ENCODE peak calls at places on chromosome 16, in seven cellular contexts. N is tibial nerve; M is gastrocnemius medialis; U is CD8-positive, alpha-beta memory T cell; P is heart right ventricle; L is CD8-positive, alpha-beta T cell; T is mesenchymal stem cell. R is an unnamed sample. For H3K9me3, the result is how much of the 10 kb centered on the place peaks cover.

GRCh38 chr16:4213721-4214120 is 28.2 kb downstream of the SRL start:
- DNase-seq in T (no peak), L (no peak), M (no peak), P (no peak), N (no peak), U (no peak), R (peak)

GRCh38 chr16:1211451-1212268 is 13.4 kb downstream of the TPSG1 start:
- DNase-seq in U (no peak), L (no peak), M (no peak), P (no peak), T (no peak), N (no peak), R (no peak)

GRCh38 chr16:66266436-66267286 is 99.8 kb upstream of the CDH5 start:
- DNase-seq in M (peak), N (peak), P (peak), T (peak), L (no peak), U (no peak), R (peak)

GRCh38 chr16:85306071-85306792 is 194.0 kb upstream of the CIBAR2 start:
- DNase-seq in L (peak), N (peak), P (peak), U (peak), T (peak), M (peak), R (peak)

GRCh38 chr16:14151256-14152030 is 80.3 kb downstream of the MRTFB start:
- DNase-seq in M (no peak), N (no peak), U (no peak), T (peak), L (no peak), P (peak), R (no peak)

GRCh38 chr16:49622421-49623402 is 233.2 kb downstream of the ZNF423 start:
- DNase-seq in U (no peak), L (no peak), T (no peak), P (no peak), N (no peak), M (no peak), R (no peak)

GRCh38 chr16:920722-921121 is 50.1 kb downstream of the LMF1 start:
- DNase-seq in T (peak), M (peak), N (peak), L (no peak), U (no peak), P (peak), R (no peak)

GRCh38 chr16:58411736-58412614 is 19.7 kb downstream of the GINS3 start:
- DNase-seq in M (no peak), N (no peak), T (no peak), L (no peak), P (no peak), U (no peak), R (no peak)

GRCh38 chr16:9338510-9338909 is 247.1 kb downstream of the HAPSTR1 start:
- DNase-seq in P (no peak), T (no peak), M (no peak), N (no peak), L (no peak), U (no peak), R (no peak)

GRCh38 chr16:54174201-54174600 is 112.4 kb downstream of the IRX3 start:
- DNase-seq in L (no peak), U (no peak), N (no peak), P (no peak), M (no peak), T (no peak), R (no peak)

GRCh38 chr16:49089039-49089438 is 192.6 kb downstream of the CBLN1 start:
- DNase-seq in M (no peak), U (no peak), N (no peak), T (no peak), P (no peak), L (no peak), R (no peak)

GRCh38 chr16:8920676-8921625 is 38.8 kb downstream of the LITAFD start:
- DNase-seq in L (no peak), M (no peak), N (no peak), P (no peak), T (no peak), U (no peak), R (no peak)

DNA sequence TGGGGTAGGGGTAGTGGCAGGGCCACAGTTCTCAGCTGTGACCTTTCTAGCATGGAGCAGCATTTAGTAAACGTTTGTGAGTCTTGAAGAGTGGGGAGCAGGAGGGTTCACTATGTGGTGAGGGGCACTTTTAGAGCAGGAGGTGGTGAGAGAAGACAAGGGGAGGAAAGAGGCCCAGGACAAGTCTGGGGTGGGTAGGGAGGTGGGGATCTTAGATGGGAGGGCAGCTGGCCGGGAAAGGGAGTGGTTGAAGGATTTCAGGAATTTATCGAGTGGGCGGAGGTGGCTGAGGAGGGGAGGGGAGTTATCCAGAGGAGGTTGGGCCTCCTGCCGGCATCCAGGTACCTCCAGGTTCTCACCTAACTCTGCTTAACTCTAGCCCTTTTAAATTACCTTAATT is 1.9 kb downstream of the CLEC16A start:
- DNase-seq in T (no peak), M (no peak), U (no peak), N (no peak), L (no peak), P (no peak), R (peak)
- H3K4me3 ChIP-seq in T (peak), M (no peak), U (no peak), N (peak), L (no peak), P (no peak), R (no peak)

GRCh38 chr16:11480634-11481033 is 106.1 kb downstream of the LITAF start:
- DNase-seq in P (no peak), N (no peak), M (no peak), U (no peak), T (no peak), L (no peak), R (no peak)
- H3K9me3 ChIP-seq in P (under half), N (under half), M (under half), U (under half), T (under half), L (under half), R (under half)

GRCh38 chr16:22188267-22188594 is 17.8 kb upstream of the EEF2K start:
- DNase-seq in L (no peak), N (no peak), P (no peak), U (no peak), M (no peak), T (no peak), R (no peak)

GRCh38 chr16:22191089-22191965 is 14.8 kb upstream of the EEF2K start:
- DNase-seq in L (peak), N (peak), M (peak), P (peak), T (peak), U (peak), R (peak)

GRCh38 chr16:22188595-22189442 is 17.3 kb upstream of the EEF2K start:
- DNase-seq in P (peak), L (peak), U (peak), M (peak), N (peak), T (peak), R (peak)

GRCh38 chr16:22190169-22191088 is 15.6 kb upstream of the EEF2K start:
- DNase-seq in L (peak), N (peak), M (peak), T (peak), P (peak), U (peak), R (peak)

GRCh38 chr16:22189473-22190168 is 16.5 kb upstream of the EEF2K start:
- DNase-seq in T (peak), M (peak), U (peak), P (peak), L (no peak), N (peak), R (peak)
- H3K4me3 ChIP-seq in T (peak), M (peak), U (peak), P (peak), L (peak), N (peak), R (peak)

GRCh38 chr16:5850632-5851175 is 753.1 kb upstream of the EEF2KMT start:
- DNase-seq in T (no peak), L (no peak), N (no peak), M (no peak), P (no peak), U (no peak), R (no peak)

GRCh38 chr16:5851583-5851982 is 754.0 kb upstream of the EEF2KMT start:
- DNase-seq in P (no peak), U (no peak), M (no peak), L (no peak), T (no peak), N (no peak), R (no peak)

GRCh38 chr16:5852151-5852550 is 754.6 kb upstream of the EEF2KMT start:
- DNase-seq in M (no peak), T (no peak), N (no peak), L (no peak), P (no peak), U (no peak), R (no peak)

DNA sequence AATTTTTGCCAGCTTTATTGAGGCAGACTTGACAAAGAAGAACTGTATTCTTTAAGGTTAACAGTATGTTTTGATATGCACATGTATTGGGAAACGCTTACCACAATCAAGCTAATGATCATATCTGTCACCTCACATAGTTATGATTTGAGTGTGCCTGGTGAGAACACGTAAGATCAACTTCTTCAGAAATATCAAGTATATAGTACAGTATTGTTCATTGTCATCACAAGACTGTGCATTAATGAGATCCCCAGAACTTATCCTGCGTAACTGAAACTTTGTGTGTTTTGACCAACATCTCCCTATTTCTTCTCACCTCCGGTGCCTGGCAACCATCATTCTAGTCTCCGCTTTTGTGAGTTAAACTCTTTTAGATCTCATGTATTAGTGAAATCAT is 756.4 kb upstream of the EEF2KMT start:
- DNase-seq in P (no peak), T (no peak), M (no peak), N (no peak), L (no peak), U (no peak), R (no peak)
- H3K9me3 ChIP-seq in P (under half), T (under half), M (under half), N (under half), L (under half), U (under half), R (under half)

GRCh38 chr16:88195021-88195581 is 187.7 kb upstream of the ZNF469 start:
- DNase-seq in L (no peak), N (no peak), U (no peak), P (no peak), M (no peak), T (no peak), R (no peak)
- H3K4me3 ChIP-seq in L (no peak), N (no peak), U (no peak), P (no peak), M (peak), T (peak), R (no peak)

DNA sequence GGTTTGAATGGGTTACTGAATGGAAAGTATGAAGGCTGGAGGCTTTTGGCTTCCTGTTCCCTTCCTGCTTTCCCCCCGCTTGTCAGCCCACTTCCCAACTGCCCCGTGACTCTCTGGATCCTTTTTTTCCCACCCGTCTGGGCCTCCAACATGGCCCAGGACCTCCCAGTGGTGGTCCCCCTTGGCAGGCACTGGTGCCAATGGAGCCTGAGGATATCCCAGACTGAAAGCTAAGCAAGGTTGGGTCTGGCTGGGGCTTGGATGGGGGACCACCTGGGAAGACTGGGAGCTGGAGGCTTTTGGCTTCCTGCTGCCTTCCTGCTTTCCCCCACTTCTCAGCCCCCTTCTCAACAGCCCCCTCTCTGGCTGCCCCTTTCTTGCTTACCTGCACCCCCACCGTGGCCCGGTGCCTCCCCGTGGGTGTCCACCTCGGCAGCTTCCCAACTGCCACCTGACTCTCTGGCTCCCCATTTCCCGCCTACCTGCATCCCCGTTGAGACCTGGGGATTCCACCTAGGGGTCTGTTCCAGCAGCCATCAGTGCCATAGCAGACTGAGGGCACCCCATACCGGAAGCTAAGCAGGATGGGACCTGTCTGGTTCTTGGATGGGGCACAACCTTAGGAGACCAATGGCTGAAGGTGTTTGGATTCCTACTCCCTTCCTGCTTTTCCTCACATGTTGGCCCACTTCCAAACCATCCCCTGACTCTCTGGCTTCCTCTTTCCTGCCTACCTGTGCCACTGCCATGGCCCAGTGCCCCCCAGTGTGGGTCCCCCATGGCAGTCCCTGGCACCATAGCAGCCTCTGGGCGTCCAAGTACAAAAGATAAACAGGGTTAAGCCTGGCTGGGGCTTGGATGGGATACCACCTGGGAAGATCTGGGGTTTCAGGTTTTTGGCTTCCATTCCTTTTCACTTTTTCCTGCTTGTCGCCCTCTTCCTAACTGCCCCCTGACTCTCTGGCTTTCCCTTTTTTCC is 2295.3 kb downstream of the TP53TG3F start:
- DNase-seq in P (no peak), U (no peak), N (no peak), L (no peak), M (no peak), T (no peak), R (no peak)
- H3K9me3 ChIP-seq in P (under half), U (under half), N (under half), L (under half), M (under half), T (under half), R (under half)

DNA sequence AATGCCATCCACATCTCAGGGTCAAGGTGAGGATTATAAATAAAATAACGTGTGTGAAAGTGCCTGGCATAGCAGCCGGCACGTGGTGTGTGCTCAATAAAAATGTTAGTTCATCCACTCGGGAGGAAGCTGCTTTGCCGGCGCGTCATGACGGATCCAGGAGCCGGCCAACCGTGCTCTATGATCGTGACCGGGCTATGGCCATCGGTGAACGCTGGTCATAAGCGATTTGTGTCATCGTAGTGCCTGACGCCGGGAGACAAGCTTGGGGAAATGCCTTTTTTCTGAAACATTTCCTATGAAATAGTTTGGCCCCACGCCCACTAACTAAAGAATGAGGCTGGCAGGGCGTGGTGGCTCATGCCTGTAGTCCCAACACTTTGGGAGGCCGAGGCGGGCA is 74.0 kb downstream of the CMC2 start:
- DNase-seq in M (peak), U (no peak), L (no peak), N (no peak), T (peak), P (peak), R (no peak)
- H3K4me3 ChIP-seq in M (peak), U (no peak), L (no peak), N (peak), T (peak), P (peak), R (no peak)

GRCh38 chr16:83980794-83981193 is 12.8 kb downstream of the NECAB2 start:
- DNase-seq in T (no peak), M (no peak), N (no peak), L (no peak), U (no peak), P (no peak), R (no peak)
- H3K9me3 ChIP-seq in T (under half), M (under half), N (under half), L (under half), U (under half), P (under half), R (under half)